ENCODE peak calls at places on chromosomes 1 and 21, in six cellular contexts. G, A, F, U, E and W are unnamed samples.

GRCh38 chr1:4961935-4962645 is 307.7 kb downstream of the AJAP1 start:
- DNase-seq in G (no peak), A (no peak), F (no peak), U (no peak), E (no peak), W (no peak)

GRCh38 chr1:234067584-234067983 is 163.1 kb downstream of the SLC35F3 start:
- DNase-seq in G (no peak), A (no peak), F (no peak), U (no peak), E (no peak), W (no peak)

GRCh38 chr1:178571807-178572206 is 58.9 kb downstream of the TEX35 start:
- DNase-seq in G (no peak), A (no peak), F (no peak), U (no peak), E (no peak), W (no peak)

GRCh38 chr1:3633344-3634058 is 8.7 kb downstream of the TPRG1L start:
- DNase-seq in G (no peak), A (no peak), F (no peak), U (no peak), E (no peak), W (no peak)

GRCh38 chr1:245025525-245025924 is 129.3 kb upstream of the KIF26B start:
- DNase-seq in G (no peak), A (no peak), F (no peak), U (no peak), E (no peak), W (no peak)

GRCh38 chr1:219958875-219959417 is 30.6 kb upstream of the SLC30A10 start:
- DNase-seq in G (no peak), A (peak), F (no peak), U (no peak), E (no peak), W (no peak)

GRCh38 chr1:201769966-201770365 is 59.0 kb upstream of the IPO9 start:
- DNase-seq in G (peak), A (no peak), F (no peak), U (no peak), E (peak), W (no peak)

GRCh38 chr1:168348146-168348709 is 67.6 kb downstream of the TBX19 start:
- DNase-seq in G (no peak), A (peak), F (no peak), U (no peak), E (peak), W (no peak)

GRCh38 chr21:29832217-29832616 is 107.6 kb downstream of the GRIK1 start:
- DNase-seq in G (no peak), A (no peak), F (no peak), U (no peak), E (no peak), W (no peak)